ENCODE peak calls at places on chromosomes 2 and 18, in ten cellular contexts. G, P, D, H, N, B, R, A, L and I are unnamed samples.
A peak's percentile ranks its signal among the peaks of the same experiment; 100 is the strongest.

GRCh38 chr18:45357681-45358470 is 257.4 kb upstream of the SLC14A2 start:
- DNase-seq in B (no peak), N (no peak), P (no peak), D (no peak), L (no peak), A (no peak), G (no peak), H (no peak), R (no peak), I (no peak)

GRCh38 chr2:236795176-236795860 is 225.7 kb downstream of the ACKR3 start:
- DNase-seq in R (no peak), P (no peak), N (no peak), H (no peak), B (no peak), A (peak; percentile 15), D (no peak), G (no peak), L (no peak), I (no peak)

GRCh38 chr2:208489687-208490086 is 83.1 kb downstream of the PTH2R start:
- DNase-seq in A (no peak), P (no peak), N (no peak), D (no peak), R (no peak), L (no peak), B (no peak), G (no peak), H (no peak), I (no peak)

GRCh38 chr2:10498525-10499274 is 50.6 kb upstream of the ODC1 start:
- DNase-seq in R (no peak), D (no peak), N (no peak), A (no peak), G (no peak), H (no peak), L (no peak), P (no peak), B (no peak), I (no peak)

GRCh38 chr2:208025037-208025813 is at the start of gene PLEKHM3:
- DNase-seq in H (peak; percentile 75), B (peak; percentile 42), L (peak; percentile 29), R (peak; percentile 87), D (peak; percentile 91), G (peak; percentile 90), N (peak; percentile 87), A (peak; percentile 91), P (peak; percentile 73), I (no peak)

GRCh38 chr2:15942711-15943345 is 2.5 kb downstream of the MYCN start:
- DNase-seq in H (no peak), D (peak; percentile 12), L (no peak), A (no peak), P (no peak), N (no peak), G (no peak), R (no peak), B (no peak), I (no peak)

GRCh38 chr2:187552959-187553681 is 1.1 kb downstream of the TFPI start:
- DNase-seq in A (peak; percentile 92), B (no peak), L (no peak), P (peak; percentile 3), G (no peak), R (no peak), N (peak; percentile 92), D (no peak), H (no peak), I (peak; percentile 74)

GRCh38 chr2:44801676-44802408 is 139.7 kb upstream of the SIX3 start:
- DNase-seq in R (no peak), G (no peak), L (no peak), D (no peak), H (no peak), A (peak; percentile 14), B (no peak), N (no peak), P (no peak), I (no peak)

GRCh38 chr2:73092146-73092783 is 20.5 kb downstream of the RAB11FIP5 start:
- DNase-seq in P (no peak), R (no peak), B (no peak), N (no peak), G (no peak), D (no peak), L (no peak), A (no peak), H (no peak), I (no peak)

GRCh38 chr2:75557474-75558131 is 3.1 kb downstream of the EVA1A start:
- DNase-seq in H (no peak), N (no peak), G (no peak), A (no peak), R (no peak), P (no peak), B (no peak), L (no peak), D (no peak), I (no peak)

GRCh38 chr2:47771211-47771610 is 11.7 kb upstream of the MSH6 start:
- DNase-seq in L (no peak), G (no peak), D (peak; percentile 16), N (peak; percentile 81), A (peak; percentile 98), B (no peak), H (no peak), P (peak; percentile 71), R (no peak), I (peak; percentile 35)

GRCh38 chr2:40877734-40878288 is 425.9 kb upstream of the SLC8A1 start:
- DNase-seq in A (peak; percentile 12), H (no peak), G (no peak), N (peak; percentile 7), L (no peak), R (no peak), D (no peak), B (no peak), P (no peak), I (no peak)

GRCh38 chr2:128797533-128797932 is 478.9 kb upstream of the HS6ST1 start:
- DNase-seq in H (no peak), D (no peak), L (no peak), N (no peak), R (peak; percentile 16), P (no peak), B (no peak), G (no peak), A (no peak), I (no peak)

GRCh38 chr2:9497017-9497416 is 22.7 kb downstream of the IAH1 start:
- DNase-seq in N (no peak), R (no peak), A (no peak), D (no peak), B (no peak), G (no peak), P (peak; percentile 53), L (no peak), H (no peak), I (no peak)

GRCh38 chr2:12416600-12416999 is 300.1 kb upstream of the TRIB2 start:
- DNase-seq in L (peak; percentile 31), R (no peak), P (no peak), N (peak; percentile 57), A (peak; percentile 89), D (no peak), G (peak; percentile 19), B (no peak), H (peak; percentile 25), I (peak; percentile 13)